ENCODE peak calls at places on chromosomes 1 and 21, in six cellular contexts. I is upper lobe of right lung; Z is AG08396; B is activated CD8-positive, alpha-beta memory T cell treated with anti-CD3 and anti-CD28 coated beads, Interleukin-2, amount 10 ng/mL, durations not matched to agents 7 days and 5 days; E is stromal cell of bone marrow; G is WERI-Rb-1. F is an unnamed sample.
A peak's percentile ranks its signal among the peaks of the same experiment; 100 is the strongest.

GRCh38 chr21:42060166-42060565 is 11.0 kb upstream of the UMODL1 start:
- DNase-seq in E (no peak), Z (no peak), I (peak; percentile 60), G (no peak), B (no peak), F (no peak)

GRCh38 chr1:155272466-155273133 is 704 bp downstream of the CLK2 start:
- DNase-seq in B (no peak), Z (peak; percentile 71), G (no peak), E (peak; percentile 41), I (no peak), F (no peak)

GRCh38 chr1:39036678-39037077 is 10.5 kb downstream of the NDUFS5 start:
- DNase-seq in Z (no peak), I (no peak), E (no peak), B (no peak), G (no peak), F (no peak)

GRCh38 chr1:54016343-54017282 is 1.4 kb downstream of the LDLRAD1 start:
- DNase-seq in B (no peak), I (peak; percentile 61), E (peak; percentile 14), Z (peak; percentile 68), G (no peak), F (no peak)

GRCh38 chr1:159945483-159946241 is at the start of gene IGSF9:
- DNase-seq in Z (peak; percentile 79), B (peak; percentile 76), E (no peak), G (peak; percentile 100), I (peak; percentile 88), F (peak; percentile 78)

GRCh38 chr1:44812822-44813543 is 4.7 kb downstream of the BTBD19 start:
- DNase-seq in B (no peak), E (no peak), G (no peak), I (peak; percentile 73), Z (no peak), F (no peak)

GRCh38 chr21:33967086-33967571 is 51.5 kb upstream of the ATP5PO start:
- DNase-seq in Z (no peak), E (no peak), B (no peak), G (no peak), I (no peak), F (no peak)

GRCh38 chr1:179083031-179083345 is 1.1 kb downstream of the TOR3A start:
- DNase-seq in Z (no peak), B (peak; percentile 56), G (no peak), E (no peak), I (no peak), F (no peak)

GRCh38 chr1:6302568-6302967 is 41.7 kb upstream of the GPR153 start:
- DNase-seq in B (no peak), E (no peak), Z (no peak), I (no peak), G (no peak), F (no peak)

GRCh38 chr1:188719735-188720134 is 1757.9 kb downstream of the BRINP3 start:
- DNase-seq in G (no peak), E (no peak), Z (no peak), B (no peak), I (no peak), F (no peak)

GRCh38 chr21:42918291-42918690 is 7.1 kb downstream of the ERVH48-1 start:
- DNase-seq in I (no peak), B (no peak), Z (no peak), G (no peak), E (no peak), F (no peak)

GRCh38 chr1:204130989-204131892 is 20.6 kb downstream of the ETNK2 start:
- DNase-seq in B (no peak), G (no peak), I (no peak), Z (peak; percentile 87), E (peak; percentile 79), F (no peak)

GRCh38 chr1:198959676-198960075 is 320.8 kb downstream of the PTPRC start:
- DNase-seq in Z (no peak), B (no peak), E (no peak), I (no peak), G (no peak), F (peak; percentile 58)

GRCh38 chr1:69269491-69269890 is 298.2 kb upstream of the LRRC7 start:
- DNase-seq in I (no peak), B (no peak), G (no peak), Z (no peak), E (no peak), F (no peak)

GRCh38 chr21:46064870-46065214 is 33.1 kb upstream of the COL6A2 start:
- DNase-seq in Z (no peak), B (peak; percentile 27), G (no peak), I (peak; percentile 56), E (no peak), F (no peak)

GRCh38 chr1:230661976-230662375 is 19.7 kb downstream of the COG2 start:
- DNase-seq in Z (no peak), E (no peak), I (no peak), G (peak; percentile 20), B (no peak), F (no peak)

GRCh38 chr1:239816090-239816812 is 275.4 kb upstream of the FMN2 start:
- DNase-seq in E (peak; percentile 47), I (peak; percentile 70), Z (peak; percentile 11), G (peak; percentile 30), B (no peak), F (no peak)

GRCh38 chr1:168110896-168111545 is 25.7 kb downstream of the GPR161 start:
- DNase-seq in I (no peak), E (peak; percentile 6), G (no peak), B (no peak), Z (no peak), F (peak; percentile 8)

GRCh38 chr1:153945131-153945794 is 1.3 kb downstream of the DENND4B start:
- DNase-seq in B (peak; percentile 95), G (no peak), I (peak; percentile 85), E (no peak), Z (peak; percentile 53), F (peak; percentile 80)

GRCh38 chr1:196142111-196142510 is 466.1 kb downstream of the KCNT2 start:
- DNase-seq in B (no peak), Z (no peak), I (no peak), G (no peak), E (no peak), F (no peak)

GRCh38 chr1:69540052-69540451 is 27.7 kb upstream of the LRRC7 start:
- DNase-seq in Z (no peak), G (no peak), E (no peak), I (no peak), B (no peak), F (no peak)

F was measured in Jurkat, Clone E6-1.